ENCODE peak calls at places on chromosomes 6 and 20, in seven cellular contexts. T, I, M, C, R, N and V are unnamed samples.
A peak's percentile ranks its signal among the peaks of the same experiment; 100 is the strongest.

GRCh38 chr20:8394308-8394945 is 262.4 kb downstream of the PLCB1 start:
- DNase-seq in T (peak; percentile 57), R (no peak), I (no peak), C (peak; percentile 63), M (no peak), N (no peak), V (no peak)

GRCh38 chr6:42295181-42295580 is 77.5 kb upstream of the MRPS10 start:
- DNase-seq in I (no peak), M (no peak), R (no peak), C (no peak), T (no peak), N (no peak), V (no peak)

GRCh38 chr6:36682328-36683144 is 4.0 kb downstream of the CDKN1A start:
- DNase-seq in R (no peak), M (peak; percentile 49), T (peak; percentile 43), C (no peak), I (peak; percentile 92), N (no peak), V (peak; percentile 53)

GRCh38 chr6:1767481-1768246 is 157.9 kb downstream of the FOXC1 start:
- DNase-seq in M (no peak), I (no peak), N (no peak), C (peak; percentile 46), R (no peak), T (peak; percentile 23), V (peak; percentile 59)

GRCh38 chr6:35788423-35788982 is 7.7 kb downstream of the CLPSL1 start:
- DNase-seq in R (no peak), I (no peak), M (no peak), C (no peak), N (no peak), T (no peak), V (no peak)

GRCh38 chr20:53657289-53657678 is 63.6 kb upstream of the ZNF217 start:
- DNase-seq in C (no peak), I (no peak), M (no peak), N (no peak), T (peak; percentile 37), R (no peak), V (no peak)

GRCh38 chr6:31717499-31718222 is 2.5 kb downstream of the LY6G6D start:
- DNase-seq in C (no peak), R (no peak), T (no peak), I (peak; percentile 86), N (no peak), M (peak; percentile 85), V (peak; percentile 85)

GRCh38 chr6:24831771-24832718 is 33.3 kb upstream of the ARMH2 start:
- DNase-seq in M (no peak), I (no peak), T (peak; percentile 63), N (no peak), R (no peak), C (peak; percentile 40), V (no peak)

GRCh38 chr20:44083220-44083933 is 103.6 kb downstream of the JPH2 start:
- DNase-seq in I (no peak), C (peak; percentile 58), T (no peak), N (no peak), M (no peak), R (no peak), V (no peak)

GRCh38 chr6:50249493-50249892 is 199.8 kb upstream of the DEFB112 start:
- DNase-seq in N (no peak), M (no peak), T (peak; percentile 10), R (no peak), C (peak; percentile 66), I (no peak), V (peak; percentile 27)

GRCh38 chr6:88008821-88009220 is 38.8 kb upstream of the SPACA1 start:
- DNase-seq in M (no peak), C (no peak), I (no peak), R (no peak), T (no peak), N (no peak), V (no peak)

GRCh38 chr6:156735751-156736150 is 41.4 kb upstream of the ARID1B start:
- DNase-seq in N (no peak), M (no peak), C (peak; percentile 20), R (no peak), I (no peak), T (no peak), V (no peak)

GRCh38 chr6:110044093-110044492 is 66.0 kb downstream of the GPR6 start:
- DNase-seq in N (no peak), T (no peak), M (no peak), C (no peak), R (no peak), I (no peak), V (no peak)

GRCh38 chr6:63307581-63308246 is 12.1 kb downstream of the LGSN start:
- DNase-seq in M (no peak), I (peak; percentile 7), N (no peak), T (peak; percentile 52), C (peak; percentile 64), R (no peak), V (peak; percentile 65)

GRCh38 chr6:16344756-16345155 is 106.4 kb downstream of the GMPR start:
- DNase-seq in N (no peak), R (no peak), M (no peak), C (peak; percentile 79), I (no peak), T (peak; percentile 99), V (no peak)

GRCh38 chr6:108565893-108566292 is 5.2 kb downstream of the FOXO3 start:
- DNase-seq in N (no peak), R (no peak), M (no peak), T (peak; percentile 83), I (peak; percentile 41), C (peak; percentile 88), V (no peak)

GRCh38 chr20:7459123-7459522 is 481.1 kb downstream of the HAO1 start:
- DNase-seq in M (no peak), R (no peak), T (peak; percentile 13), C (no peak), N (no peak), I (no peak), V (no peak)

GRCh38 chr6:10542135-10542689 is 21.1 kb downstream of the GCNT2 start:
- DNase-seq in R (no peak), C (no peak), M (no peak), N (no peak), I (no peak), T (no peak), V (no peak)

GRCh38 chr6:10545482-10545881 is 24.3 kb downstream of the GCNT2 start:
- DNase-seq in I (no peak), M (no peak), T (no peak), N (no peak), C (no peak), R (no peak), V (no peak)

GRCh38 chr6:10541591-10541990 is 20.4 kb downstream of the GCNT2 start:
- DNase-seq in M (no peak), T (no peak), R (no peak), C (no peak), I (no peak), N (no peak), V (peak; percentile 79)

GRCh38 chr6:10540073-10540746 is 19.1 kb downstream of the GCNT2 start:
- DNase-seq in T (no peak), R (no peak), N (no peak), I (no peak), C (no peak), M (no peak), V (no peak)

DNA sequence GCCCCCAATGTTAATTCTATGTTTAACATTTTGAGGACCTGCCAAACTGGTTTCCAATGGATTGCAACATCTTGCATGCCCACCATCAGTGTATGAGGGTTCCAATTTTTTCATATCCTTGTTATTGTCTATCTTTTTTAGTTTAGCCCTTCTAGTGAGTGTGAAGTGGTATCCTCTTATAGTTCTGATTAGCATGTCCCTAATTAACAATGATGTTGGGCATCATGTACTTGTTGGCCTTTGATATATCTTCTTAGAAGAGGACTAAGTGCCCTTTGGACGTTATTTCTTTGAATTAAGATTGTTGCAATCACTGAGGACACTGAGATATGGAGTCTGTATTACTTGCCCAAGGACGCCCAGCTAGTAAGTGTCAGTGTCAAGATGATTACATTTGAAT is 22.3 kb downstream of the GCNT2 start:
- DNase-seq in N (no peak), I (no peak), T (no peak), R (no peak), C (no peak), M (no peak), V (no peak)
- H3K4ac ChIP-seq in N (no peak overlapping the region), I (no peak overlapping the region), T (no peak overlapping the region), R (no peak overlapping the region), C (no peak overlapping the region), M (no peak overlapping the region), V (no peak overlapping the region)

GRCh38 chr6:149305372-149305771 is 12.1 kb upstream of the TAB2 start:
- DNase-seq in C (no peak), M (no peak), R (no peak), T (no peak), I (no peak), N (no peak), V (no peak)

GRCh38 chr6:149300563-149300962 is 16.9 kb upstream of the TAB2 start:
- DNase-seq in R (no peak), I (no peak), C (no peak), T (no peak), N (no peak), M (no peak), V (no peak)

GRCh38 chr6:149303468-149303867 is 14.0 kb upstream of the TAB2 start:
- DNase-seq in C (no peak), I (no peak), T (no peak), N (no peak), R (no peak), M (no peak), V (no peak)

GRCh38 chr6:149306967-149307366 is 10.5 kb upstream of the TAB2 start:
- DNase-seq in C (peak; percentile 32), R (no peak), M (no peak), T (peak; percentile 64), N (no peak), I (no peak), V (no peak)

DNA sequence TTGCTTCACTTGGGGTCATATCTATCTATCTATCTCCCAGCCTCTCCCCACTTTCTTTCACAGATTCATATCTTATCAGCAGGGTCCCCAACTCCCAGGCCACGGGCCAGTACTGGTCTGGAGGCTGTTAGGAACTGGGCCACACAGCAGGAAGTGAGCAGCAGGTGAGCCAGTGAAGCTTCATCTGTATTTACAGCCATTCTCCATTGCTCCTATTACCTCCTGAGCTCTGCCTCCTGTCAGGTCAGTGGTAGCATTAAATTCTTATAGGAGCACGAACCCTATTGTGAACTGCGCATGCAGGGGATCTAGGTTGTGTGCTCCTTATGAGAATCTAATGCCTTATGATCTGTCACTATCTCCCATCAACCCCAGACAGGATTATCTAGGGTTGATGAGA is 14.8 kb upstream of the TAB2 start:
- DNase-seq in I (no peak), R (no peak), N (no peak), C (no peak), M (no peak), T (no peak), V (no peak)
- H3K4ac ChIP-seq in I (no peak overlapping the region), R (no peak overlapping the region), N (no peak overlapping the region), C (no peak overlapping the region), M (no peak overlapping the region), T (no peak overlapping the region), V (no peak overlapping the region)

DNA sequence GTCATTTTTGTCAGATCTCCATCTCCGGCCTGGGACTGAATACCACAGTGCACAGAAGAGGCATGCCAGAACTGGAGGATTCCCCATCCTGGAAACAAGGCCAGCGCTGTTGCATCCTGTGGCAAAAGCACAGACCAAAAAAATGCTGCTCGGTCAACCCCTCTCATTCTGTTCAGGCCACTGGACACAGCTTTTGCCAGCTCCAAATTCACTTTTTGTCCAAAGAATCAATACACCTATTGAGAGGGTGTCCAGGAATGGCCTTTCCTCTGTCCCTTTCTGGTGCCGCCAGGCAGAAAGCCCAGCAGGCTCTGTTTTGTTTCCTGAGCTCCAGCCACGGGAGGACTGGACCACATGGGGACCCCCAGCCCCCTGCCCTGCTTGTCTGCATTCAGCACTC is 176.3 kb downstream of the ID4 start:
- DNase-seq in M (no peak), N (no peak), T (no peak), R (no peak), C (no peak), I (no peak), V (no peak)
- H3K4ac ChIP-seq in M (no peak overlapping the region), N (no peak overlapping the region), T (no peak overlapping the region), R (no peak overlapping the region), C (no peak overlapping the region), I (no peak overlapping the region), V (no peak overlapping the region)

GRCh38 chr6:165960692-165961091 is 207.0 kb downstream of the TBXT start:
- DNase-seq in I (no peak), M (no peak), R (no peak), N (no peak), C (no peak), T (no peak), V (no peak)
- H3K4ac ChIP-seq in I (no peak overlapping the region), M (no peak overlapping the region), R (no peak overlapping the region), N (no peak overlapping the region), C (no peak overlapping the region), T (no peak overlapping the region), V (no peak overlapping the region)